ENCODE peak calls at places on chromosomes 7 and 10, in four cellular contexts. Z is fibroblast of lung, T is right lobe of liver, W is Peyer's patch. E is an unnamed sample.

GRCh38 chr10:113060221-113061053 is 110.4 kb downstream of the TCF7L2 start:
- DNase-seq in W (no peak), T (no peak), Z (no peak), E (no peak)

GRCh38 chr7:152459724-152460251 is 24.0 kb upstream of the KMT2C start:
- DNase-seq in W (no peak), Z (peak), T (peak), E (peak)

GRCh38 chr10:34899161-34899560 is 84.1 kb upstream of the PARD3 start:
- DNase-seq in T (no peak), Z (no peak), W (no peak), E (no peak)

GRCh38 chr10:124494050-124494807 is 32.6 kb downstream of the LHPP start:
- DNase-seq in Z (no peak), T (no peak), W (no peak), E (no peak)

GRCh38 chr10:4246881-4247358 is 461.9 kb upstream of the KLF6 start:
- DNase-seq in T (no peak), Z (peak), W (no peak), E (no peak)

GRCh38 chr10:15856328-15857000 is 3.8 kb downstream of the MINDY3 start:
- DNase-seq in Z (no peak), W (no peak), T (no peak), E (no peak)

GRCh38 chr10:103676851-103677417 is 178.4 kb downstream of the SH3PXD2A start:
- DNase-seq in T (no peak), W (no peak), Z (peak), E (peak)

GRCh38 chr7:40733111-40733510 is 598.3 kb downstream of the SUGCT start:
- DNase-seq in Z (peak), T (no peak), W (no peak), E (no peak)

GRCh38 chr10:63052083-63052482 is 81.0 kb upstream of the NRBF2 start:
- DNase-seq in Z (no peak), W (no peak), T (no peak), E (no peak)

GRCh38 chr10:127973810-127974311 is 67.0 kb downstream of the PTPRE start:
- DNase-seq in Z (no peak), W (no peak), T (no peak), E (no peak)

GRCh38 chr7:144529269-144529926 is 125.9 kb upstream of the NOBOX start:
- DNase-seq in T (no peak), Z (no peak), W (no peak), E (no peak)

GRCh38 chr7:126780993-126781392 is 471.7 kb downstream of the GRM8 start:
- DNase-seq in W (no peak), T (no peak), Z (no peak), E (no peak)

GRCh38 chr10:133258818-133259602 is 17.7 kb downstream of the ADAM8 start:
- DNase-seq in T (no peak), W (no peak), Z (peak), E (peak)

GRCh38 chr7:42502022-42502421 is 265.0 kb upstream of the GLI3 start:
- DNase-seq in W (no peak), T (no peak), Z (peak), E (no peak)

GRCh38 chr7:391411-391951 is 101.5 kb downstream of the FOXL3 start:
- DNase-seq in T (peak), W (peak), Z (no peak), E (no peak)

GRCh38 chr10:13920031-13920430 is 333.3 kb downstream of the PRPF18 start:
- DNase-seq in W (no peak), Z (peak), T (no peak), E (no peak)

GRCh38 chr7:86643478-86644281 is at the start of gene GRM3:
- DNase-seq in W (no peak), T (no peak), Z (peak), E (no peak)

GRCh38 chr10:101780818-101781654 is 2.2 kb downstream of the NPM3 start:
- DNase-seq in W (peak), Z (peak), T (peak), E (peak)

GRCh38 chr7:119197872-119198527 is 973.5 kb downstream of the ANKRD7 start:
- DNase-seq in T (no peak), Z (peak), W (no peak), E (no peak)

GRCh38 chr10:102775973-102776669 is 32.4 kb downstream of the WBP1L start:
- DNase-seq in T (peak), Z (peak), W (no peak), E (peak)

GRCh38 chr7:5665106-5666025 is 116.1 kb downstream of the RNF216 start:
- DNase-seq in W (no peak), Z (peak), T (peak), E (no peak)

GRCh38 chr10:69685802-69686585 is 55.9 kb downstream of the FAM241B start:
- DNase-seq in T (peak), Z (peak), W (no peak), E (no peak)

GRCh38 chr7:90982228-90982627 is 282.0 kb upstream of the FZD1 start:
- DNase-seq in T (no peak), Z (no peak), W (no peak), E (no peak)

GRCh38 chr7:106568680-106569499 is 92.1 kb downstream of the CCDC71L start:
- DNase-seq in Z (peak), T (peak), W (no peak), E (no peak)

GRCh38 chr7:106493041-106493731 is 167.8 kb downstream of the CCDC71L start:
- DNase-seq in T (no peak), W (peak), Z (no peak), E (peak)

GRCh38 chr7:28759373-28760013 is 198.6 kb downstream of the TRIL start:
- DNase-seq in W (no peak), Z (peak), T (no peak), E (no peak)

GRCh38 chr10:113612154-113612553 is 51.7 kb downstream of the NRAP start:
- DNase-seq in T (no peak), W (no peak), Z (no peak), E (no peak)

GRCh38 chr7:94660006-94660405 is 4.1 kb upstream of the SGCE start:
- DNase-seq in W (no peak), T (no peak), Z (no peak), E (no peak)

GRCh38 chr10:77636967-77637473 is 588 bp downstream of the KCNMA1 start:
- DNase-seq in Z (peak), W (no peak), T (no peak), E (peak)

GRCh38 chr10:100436255-100436654 is 26.6 kb upstream of the WNT8B start:
- DNase-seq in W (no peak), Z (no peak), T (no peak), E (no peak)
- H3K27ac ChIP-seq in W (no peak), Z (no peak), T (no peak), E (no peak)

GRCh38 chr10:99782447-99783286 is at the start of gene ABCC2:
- DNase-seq in Z (no peak), W (no peak), T (peak), E (no peak)

GRCh38 chr10:99779335-99779734 is 3.1 kb upstream of the ABCC2 start:
- DNase-seq in W (no peak), Z (peak), T (no peak), E (no peak)

GRCh38 chr10:99781734-99782429 is 558 bp upstream of the ABCC2 start:
- DNase-seq in T (no peak), Z (no peak), W (no peak), E (no peak)

GRCh38 chr10:99775850-99776249 is 6.6 kb upstream of the ABCC2 start:
- DNase-seq in Z (peak), W (no peak), T (no peak), E (no peak)

DNA sequence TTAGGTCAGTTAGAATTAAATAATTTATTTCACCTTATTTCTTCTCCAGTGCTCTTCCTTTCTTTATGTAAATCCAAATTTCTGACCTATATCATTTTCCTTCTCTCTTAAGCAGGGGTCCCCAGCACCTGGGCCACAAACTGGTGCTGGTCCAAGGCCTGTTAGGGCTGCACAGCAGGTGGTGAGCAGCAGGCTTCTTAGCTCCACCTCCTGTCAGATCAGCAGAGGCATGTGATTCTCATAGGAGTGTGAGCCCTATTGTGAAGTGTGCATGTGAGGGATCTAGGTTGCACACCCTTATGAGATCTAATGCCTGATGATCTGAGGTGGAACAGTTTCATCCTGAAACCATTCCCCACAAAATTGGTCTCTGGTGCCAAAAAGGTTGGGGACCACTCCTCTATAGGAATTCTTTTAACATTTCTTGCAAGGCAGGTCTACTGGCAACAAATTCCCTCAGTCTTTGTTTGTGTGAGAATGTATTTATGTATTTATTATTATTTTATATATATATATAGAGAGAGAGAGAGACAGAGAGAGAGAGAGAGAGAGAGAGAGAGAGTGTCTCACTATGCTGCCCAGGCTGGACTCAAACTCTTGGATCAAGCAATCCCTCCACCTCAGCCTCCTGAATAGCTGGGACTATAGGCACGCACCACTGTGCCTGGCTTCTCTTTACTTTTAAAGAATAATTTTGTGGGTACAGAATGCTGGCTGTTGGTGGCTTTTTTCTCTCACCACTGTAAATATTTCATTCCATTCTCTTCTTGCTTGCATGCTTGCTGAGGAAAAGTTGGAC is 4.3 kb upstream of the ABCC2 start:
- DNase-seq in W (no peak), T (peak), Z (no peak), E (no peak)
- H3K27ac ChIP-seq in W (no peak), T (no peak), Z (no peak), E (peak)

GRCh38 chr10:71112138-71112785 is 100.1 kb upstream of the UNC5B start:
- DNase-seq in Z (no peak), T (no peak), W (no peak), E (no peak)

DNA sequence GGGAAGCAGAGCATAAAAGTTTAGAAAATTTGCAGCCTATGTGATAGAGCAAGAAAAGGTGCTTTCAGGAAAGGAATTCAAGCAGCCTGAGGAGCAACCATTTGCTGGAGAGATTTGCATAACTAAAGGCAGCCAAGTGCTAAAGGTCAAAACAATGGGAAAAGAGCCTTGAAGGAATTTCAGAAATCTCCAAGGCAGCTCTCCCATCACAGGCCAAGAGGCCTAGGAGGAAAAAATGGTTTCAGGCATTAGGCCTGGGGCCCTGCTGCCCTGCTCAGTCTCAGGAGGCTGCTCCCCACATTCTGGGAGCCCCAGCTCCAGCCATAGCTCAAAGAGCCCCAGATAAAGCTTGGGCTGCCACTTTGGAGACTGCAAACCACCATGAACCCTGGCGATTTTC is 95.9 kb upstream of the UNC5B start:
- DNase-seq in Z (no peak), T (no peak), W (no peak), E (no peak)
- H3K27ac ChIP-seq in Z (no peak), T (no peak), W (no peak), E (no peak)

GRCh38 chr10:24240001-24240751 is 31.2 kb downstream of the KIAA1217 start:
- DNase-seq in W (no peak), T (no peak), Z (no peak), E (no peak)
- H3K27ac ChIP-seq in W (no peak), T (no peak), Z (no peak), E (peak)

DNA sequence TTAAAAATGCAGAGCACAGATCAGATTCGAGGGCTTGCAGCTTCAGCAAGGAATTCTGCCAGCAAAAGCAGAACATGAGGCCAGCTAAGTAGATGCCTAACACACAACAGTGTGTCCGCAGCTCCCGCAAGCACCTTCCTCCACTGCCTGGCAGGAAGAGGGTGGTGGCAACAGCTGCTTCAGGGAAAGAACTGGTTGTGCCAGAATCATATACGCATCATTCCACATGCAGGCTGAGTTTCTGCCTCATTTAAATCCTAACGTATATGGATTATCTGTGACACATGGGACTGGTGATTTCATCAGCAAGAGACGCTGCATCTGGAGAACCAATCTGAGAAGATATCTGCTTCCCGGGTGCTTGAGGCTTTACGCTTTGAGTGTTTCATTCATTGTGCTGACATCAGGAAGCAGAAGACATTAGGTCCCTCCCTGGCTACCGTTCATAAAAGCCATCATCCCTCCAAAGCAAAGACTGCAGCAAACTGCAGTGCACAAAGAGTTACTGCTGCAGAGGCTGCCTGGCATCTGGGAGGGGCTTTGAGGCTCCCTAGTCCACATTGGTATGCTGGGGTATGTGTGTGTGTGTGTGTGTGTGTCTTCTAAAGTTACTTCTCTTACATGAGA is 78.8 kb downstream of the FAM13C start:
- DNase-seq in W (no peak), T (no peak), Z (peak), E (no peak)
- H3K27ac ChIP-seq in W (no peak), T (no peak), Z (no peak), E (no peak)

DNA sequence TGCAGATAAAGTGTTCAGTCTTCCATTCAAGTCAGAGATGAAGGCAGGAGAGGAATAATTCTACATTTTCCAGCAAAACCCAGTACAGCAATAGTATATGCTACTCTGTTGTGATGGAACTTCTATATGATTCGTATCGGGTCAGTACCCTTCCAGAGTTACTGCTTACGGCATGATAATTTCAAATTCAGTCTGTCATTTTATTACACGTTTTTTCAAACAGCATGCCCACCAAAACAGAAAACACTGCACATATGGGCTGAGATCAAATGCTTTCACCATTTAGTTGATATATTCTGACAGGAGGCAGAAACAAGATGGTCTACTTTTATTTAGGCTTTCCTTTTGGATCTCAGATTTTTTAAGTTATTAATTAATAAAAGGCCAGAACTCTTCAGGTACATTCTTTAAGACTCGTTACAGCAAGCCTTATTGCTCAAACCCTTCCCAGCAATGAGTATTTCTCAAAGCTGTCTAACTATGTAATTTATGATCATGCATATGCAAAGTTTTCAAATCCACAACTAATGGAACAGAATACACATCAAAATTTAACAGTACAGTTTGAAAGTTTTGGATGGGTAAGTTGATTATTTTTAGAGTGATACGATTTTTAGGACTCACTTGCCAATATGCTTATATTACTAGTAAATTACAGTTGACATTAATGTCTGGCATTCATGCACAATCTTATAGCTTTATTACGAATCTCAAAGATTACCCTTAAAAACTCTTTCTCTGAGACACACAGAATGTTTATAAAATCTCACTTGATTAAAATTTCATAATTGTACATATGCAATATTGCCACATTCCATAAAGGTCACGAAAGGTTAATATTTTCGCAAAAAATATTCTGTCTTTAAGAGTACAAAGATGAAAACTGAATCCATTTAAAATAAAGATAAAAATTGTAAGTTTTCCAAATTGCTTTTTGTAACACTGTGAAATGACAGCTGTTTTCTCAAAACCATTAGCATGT is 91.0 kb downstream of the ANK3 start:
- DNase-seq in T (no peak), W (no peak), Z (no peak), E (no peak)
- H3K27ac ChIP-seq in T (no peak), W (no peak), Z (no peak), E (no peak)

DNA sequence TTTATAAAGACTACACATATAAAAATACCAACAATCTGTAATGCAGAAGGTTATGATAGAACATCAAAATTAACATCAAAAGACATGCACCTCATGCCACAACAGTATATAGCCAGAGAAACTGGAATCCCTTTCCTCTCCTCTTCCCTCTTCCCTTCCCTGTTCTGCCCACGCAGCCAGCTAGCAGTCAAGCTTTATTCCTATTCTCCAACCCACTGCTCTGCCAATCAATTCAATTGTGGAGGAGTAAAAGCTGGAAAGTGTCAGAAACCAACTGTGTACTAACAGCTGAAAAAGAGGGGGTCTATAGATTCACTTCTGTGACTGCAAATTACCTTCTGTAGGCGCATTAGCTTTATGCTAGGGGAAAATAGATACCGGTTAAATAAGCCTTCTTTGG is 16.4 kb downstream of the ABI1 start:
- DNase-seq in T (no peak), W (no peak), Z (no peak), E (no peak)
- H3K27ac ChIP-seq in T (no peak), W (no peak), Z (no peak), E (no peak)

GRCh38 chr10:21263839-21264238 is 261.6 kb downstream of the SKIDA1 start:
- DNase-seq in Z (no peak), T (no peak), W (no peak), E (no peak)
- H3K27ac ChIP-seq in Z (no peak), T (no peak), W (no peak), E (no peak)

DNA sequence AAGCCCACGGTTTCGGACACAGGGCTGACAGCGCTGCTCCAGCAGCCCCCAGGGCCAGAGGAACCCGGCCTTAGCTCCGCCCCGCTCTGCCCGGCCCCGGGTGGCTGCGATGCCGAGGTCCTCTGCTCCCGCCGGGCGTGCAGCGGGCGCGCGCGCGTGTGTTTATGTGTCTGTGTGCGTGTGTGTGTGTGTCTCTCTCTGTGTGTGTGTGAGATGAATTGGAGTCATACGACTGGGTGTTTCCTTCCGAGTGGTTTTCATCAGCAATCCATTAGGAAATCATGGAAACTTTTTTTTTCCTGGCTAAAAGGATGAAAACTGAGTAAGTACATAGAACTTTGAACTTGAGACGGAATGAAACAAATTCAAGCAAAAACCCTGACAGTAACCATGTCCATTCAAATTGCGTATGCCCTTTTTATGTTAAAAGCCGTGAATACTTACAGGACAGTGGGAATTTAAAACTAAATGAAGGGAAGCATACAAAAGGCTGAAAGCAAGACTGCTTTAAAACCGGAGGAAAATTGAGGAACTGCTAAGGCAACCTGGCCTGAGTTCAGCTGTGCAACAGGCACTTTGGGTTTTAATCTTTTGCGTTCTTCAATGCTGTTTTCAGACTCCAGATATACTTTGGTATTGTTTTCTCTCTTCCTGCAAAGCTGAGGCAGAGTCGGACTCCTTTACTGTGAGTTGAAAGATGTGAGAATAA is at the start of gene CPED1:
- DNase-seq in T (peak), Z (peak), W (peak), E (peak)
- H3K27ac ChIP-seq in T (peak), Z (peak), W (peak), E (peak)